ENCODE peak calls at places on chromosome 2, in ten cellular contexts. S, C, V, A, F, L, Q, J, N and H are unnamed samples. For H3K27me3, the result is how much of the 10 kb centered on the place peaks cover.

GRCh38 chr2:144454466-144455287 is 65.2 kb downstream of the ZEB2 start:
- DNase-seq in V (no peak), A (no peak), N (no peak), Q (peak), J (no peak), S (no peak), C (no peak), L (peak), F (no peak), H (no peak)

GRCh38 chr2:21787931-21788330 is 664.2 kb downstream of the TDRD15 start:
- DNase-seq in A (no peak), S (no peak), F (no peak), N (no peak), L (peak), V (no peak), C (no peak), J (no peak), Q (no peak), H (no peak)

GRCh38 chr2:121617042-121617599 is 32.1 kb downstream of the CLASP1 start:
- DNase-seq in L (peak), C (no peak), S (no peak), Q (no peak), F (no peak), J (no peak), V (no peak), N (no peak), A (no peak), H (no peak)

GRCh38 chr2:163733301-163733938 is 2.4 kb downstream of the FIGN start:
- DNase-seq in A (no peak), Q (no peak), L (peak), V (no peak), F (peak), N (no peak), S (peak), J (peak), C (no peak), H (no peak)

GRCh38 chr2:204255469-204255868 is 289.8 kb upstream of the PARD3B start:
- DNase-seq in S (no peak), L (no peak), N (no peak), V (no peak), C (no peak), F (no peak), Q (no peak), J (no peak), A (no peak), H (peak)

GRCh38 chr2:235666240-235666781 is 172.5 kb downstream of the AGAP1 start:
- DNase-seq in A (peak), N (no peak), C (no peak), Q (peak), J (peak), V (no peak), F (no peak), S (peak), L (peak), H (no peak)

GRCh38 chr2:127632592-127633489 is 13.1 kb upstream of the GPR17 start:
- DNase-seq in N (no peak), F (peak), C (no peak), S (no peak), L (no peak), V (no peak), A (no peak), Q (no peak), J (no peak), H (peak)

GRCh38 chr2:109609352-109610024 is 4.3 kb downstream of the SEPTIN10 start:
- DNase-seq in J (no peak), N (no peak), S (no peak), Q (peak), V (no peak), A (no peak), C (no peak), L (peak), F (no peak), H (no peak)

GRCh38 chr2:126359494-126359893 is 296.5 kb upstream of the GYPC start:
- DNase-seq in N (no peak), V (no peak), L (peak), F (no peak), S (no peak), Q (no peak), A (no peak), J (no peak), C (no peak), H (no peak)

GRCh38 chr2:122191331-122191730 is 435.9 kb downstream of the TSN start:
- DNase-seq in N (no peak), Q (no peak), F (no peak), V (no peak), S (no peak), L (no peak), A (no peak), J (no peak), C (peak), H (no peak)

GRCh38 chr2:148167241-148167766 is 146.4 kb downstream of the MBD5 start:
- DNase-seq in Q (no peak), C (no peak), L (no peak), A (no peak), S (no peak), F (no peak), N (no peak), V (no peak), J (no peak), H (no peak)

GRCh38 chr2:176575237-176575744 is 306.0 kb downstream of the MTX2 start:
- DNase-seq in C (no peak), N (no peak), A (no peak), Q (no peak), F (no peak), V (no peak), L (no peak), S (no peak), J (no peak), H (no peak)

GRCh38 chr2:144512421-144513272 is 7.3 kb downstream of the ZEB2 start:
- DNase-seq in Q (peak), L (no peak), N (no peak), A (no peak), S (no peak), J (no peak), F (no peak), V (no peak), C (no peak), H (no peak)

GRCh38 chr2:212914392-212914791 is 237.0 kb downstream of the IKZF2 start:
- DNase-seq in Q (no peak), F (no peak), J (no peak), S (no peak), N (no peak), C (no peak), V (no peak), A (no peak), L (peak), H (no peak)

GRCh38 chr2:139018252-139018651 is 238.1 kb upstream of the NXPH2 start:
- DNase-seq in C (no peak), A (no peak), J (no peak), F (no peak), S (no peak), Q (no peak), N (no peak), V (no peak), L (no peak), H (no peak)

GRCh38 chr2:106094101-106094860 is 99.8 kb downstream of the UXS1 start:
- DNase-seq in N (no peak), L (no peak), V (no peak), J (no peak), S (no peak), Q (no peak), C (no peak), A (no peak), F (no peak), H (no peak)

GRCh38 chr2:182593394-182593707 is 122.7 kb upstream of the DNAJC10 start:
- DNase-seq in A (no peak), L (peak), Q (peak), C (no peak), J (no peak), N (no peak), V (no peak), F (no peak), S (no peak), H (no peak)

GRCh38 chr2:9782197-9782719 is 61.0 kb upstream of the TAF1B start:
- DNase-seq in S (no peak), F (no peak), V (peak), N (peak), J (no peak), Q (no peak), C (no peak), A (no peak), L (no peak), H (no peak)

GRCh38 chr2:53519925-53520629 is 247.5 kb upstream of the CHAC2 start:
- DNase-seq in S (no peak), L (peak), J (no peak), V (no peak), A (no peak), N (no peak), C (no peak), Q (no peak), F (no peak), H (no peak)

GRCh38 chr2:124877065-124877671 is 852.1 kb downstream of the CNTNAP5 start:
- DNase-seq in Q (no peak), V (no peak), F (no peak), A (peak), L (peak), S (no peak), N (no peak), J (no peak), C (no peak), H (no peak)

GRCh38 chr2:58923869-58924268 is 682.7 kb upstream of the FANCL start:
- DNase-seq in V (no peak), Q (no peak), F (no peak), N (no peak), A (no peak), C (no peak), J (no peak), L (peak), S (no peak), H (no peak)

GRCh38 chr2:195406886-195407603 is 250.0 kb upstream of the SLC39A10 start:
- DNase-seq in F (no peak), J (no peak), C (peak), S (no peak), A (peak), Q (no peak), L (peak), N (no peak), V (no peak), H (no peak)

GRCh38 chr2:31217465-31218200 is at the start of gene CAPN14:
- DNase-seq in S (no peak), Q (no peak), J (no peak), F (no peak), C (no peak), N (no peak), V (no peak), A (no peak), L (no peak), H (no peak)

GRCh38 chr2:1477196-1478040 is 64.2 kb downstream of the TPO start:
- DNase-seq in N (no peak), S (no peak), J (no peak), Q (no peak), A (no peak), V (no peak), C (no peak), F (peak), L (no peak), H (no peak)

GRCh38 chr2:11142987-11143386 is 12.3 kb upstream of the SLC66A3 start:
- DNase-seq in S (no peak), L (no peak), J (no peak), F (no peak), V (no peak), Q (no peak), C (no peak), A (no peak), N (no peak), H (no peak)

GRCh38 chr2:47237375-47238357 is 82.6 kb upstream of the STPG4 start:
- DNase-seq in S (peak), A (peak), V (no peak), L (peak), N (no peak), J (peak), C (peak), F (no peak), Q (peak), H (no peak)

GRCh38 chr2:213162515-213163118 is 11.2 kb upstream of the IKZF2 start:
- DNase-seq in A (no peak), L (peak), Q (no peak), N (no peak), F (no peak), C (no peak), S (no peak), J (no peak), V (no peak), H (no peak)

GRCh38 chr2:68767031-68767961 is 32.7 kb downstream of the ARHGAP25 start:
- DNase-seq in J (no peak), L (no peak), V (peak), S (no peak), C (no peak), A (no peak), F (peak), Q (no peak), N (no peak), H (no peak)

GRCh38 chr2:95166065-95166763 is 605 bp downstream of the ZNF2 start:
- DNase-seq in N (no peak), J (no peak), F (no peak), Q (no peak), S (no peak), C (no peak), L (no peak), A (no peak), V (no peak), H (no peak)

GRCh38 chr2:130933501-130933900 is 96.8 kb downstream of the ARHGEF4 start:
- DNase-seq in Q (no peak), A (no peak), S (no peak), L (no peak), N (no peak), C (no peak), F (no peak), J (no peak), V (no peak), H (no peak)

GRCh38 chr2:151671198-151671597 is 63.1 kb downstream of the NEB start:
- DNase-seq in A (no peak), C (no peak), N (no peak), V (no peak), L (no peak), Q (no peak), J (no peak), F (no peak), S (no peak), H (no peak)

GRCh38 chr2:107303964-107304363 is 418.0 kb upstream of the ST6GAL2 start:
- DNase-seq in C (no peak), F (no peak), L (no peak), N (no peak), S (no peak), V (no peak), Q (no peak), J (no peak), A (no peak), H (no peak)

GRCh38 chr2:129565710-129566109 is 413.8 kb upstream of the RAB6C start:
- DNase-seq in Q (no peak), V (no peak), L (no peak), N (no peak), S (no peak), C (no peak), A (no peak), F (no peak), J (no peak), H (no peak)

GRCh38 chr2:157938556-157938955 is 62.4 kb upstream of the ACVR1 start:
- DNase-seq in V (no peak), C (no peak), A (no peak), L (no peak), Q (no peak), F (no peak), N (no peak), J (no peak), S (no peak), H (no peak)

GRCh38 chr2:186605041-186605440 is 15.2 kb downstream of the ITGAV start:
- DNase-seq in V (no peak), C (no peak), F (no peak), L (no peak), A (no peak), N (no peak), S (no peak), Q (peak), J (no peak), H (no peak)

GRCh38 chr2:161096336-161096735 is 63.9 kb upstream of the TANK start:
- DNase-seq in S (no peak), C (no peak), Q (peak), F (no peak), V (no peak), N (no peak), L (no peak), J (no peak), A (no peak), H (no peak)

DNA sequence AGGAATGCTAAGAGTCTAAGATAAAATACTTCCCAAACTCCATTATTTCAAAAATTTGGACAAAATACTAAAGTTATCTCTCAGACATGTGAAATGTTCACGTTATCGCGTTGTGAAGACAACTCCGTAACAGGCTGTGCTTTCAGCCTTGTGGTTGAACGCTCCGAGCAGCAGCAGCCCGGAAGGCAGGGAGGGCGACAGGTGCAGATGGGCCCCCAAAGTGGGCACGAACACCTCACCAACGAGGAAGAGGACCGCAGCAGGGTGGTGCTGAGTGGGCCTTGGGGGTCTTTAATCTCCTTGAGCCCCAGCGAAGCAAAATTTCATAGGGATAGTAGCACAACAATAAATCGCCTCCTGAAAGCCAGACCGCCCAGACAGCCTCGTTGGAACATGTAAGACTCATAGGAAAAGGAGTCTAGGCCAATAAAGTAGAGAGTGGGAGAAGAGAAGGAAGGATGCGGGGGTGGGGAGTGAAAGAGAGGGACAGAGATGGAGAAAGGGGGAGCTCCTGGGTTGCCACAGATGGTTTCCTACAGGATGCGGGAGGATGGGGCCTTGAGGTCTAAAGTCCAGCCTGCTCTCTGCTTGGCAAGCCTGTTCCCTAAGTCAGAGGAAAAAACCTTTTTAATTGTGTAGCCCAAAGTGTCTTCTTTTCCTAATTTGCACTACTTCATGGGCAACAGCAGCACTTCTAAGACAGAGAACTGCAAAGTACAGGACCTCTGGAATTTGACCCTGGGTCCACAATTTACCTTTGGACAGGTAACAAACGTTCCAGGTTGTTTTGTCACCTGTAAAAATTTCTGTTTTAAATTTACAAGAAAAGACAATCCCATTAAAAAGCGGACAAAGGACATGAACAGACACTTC is 1.3 kb upstream of the FAM110C start:
- DNase-seq in J (no peak), L (no peak), Q (no peak), A (no peak), S (peak), F (no peak), C (no peak), N (no peak), V (peak), H (no peak)
- H3K27me3 ChIP-seq in J (under half), L (under half), Q (under half), A (under half), S (under half), F (under half), C (under half), N (under half), V (under half), H (under half)

DNA sequence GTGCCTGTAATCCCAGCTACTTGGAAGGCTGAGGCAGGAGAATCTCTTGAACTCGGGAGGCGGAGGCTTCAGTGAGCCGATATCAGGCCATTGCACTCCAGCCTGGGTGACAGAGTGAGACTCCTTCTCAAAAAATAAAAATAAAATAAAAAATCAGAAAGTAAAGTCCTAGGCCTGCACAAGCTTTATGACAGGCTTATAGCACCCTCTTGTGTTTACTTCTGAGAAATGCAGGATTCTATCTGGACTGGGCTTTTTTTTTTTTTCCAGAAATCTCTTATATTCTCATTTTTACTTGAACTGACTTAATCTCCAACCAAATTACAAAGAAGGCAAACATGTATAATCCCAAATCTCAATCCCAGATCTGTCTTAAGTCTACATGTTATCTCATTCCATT is 26.1 kb upstream of the REG3G start:
- DNase-seq in L (no peak), N (no peak), S (no peak), A (no peak), C (no peak), F (no peak), V (no peak), Q (peak), J (no peak), H (no peak)
- TF ChIP-seq CTCF in L (peak), N (no peak), S (no peak), A (peak), C (peak), F (no peak), V (peak), Q (peak), J (peak), H (no peak)

DNA sequence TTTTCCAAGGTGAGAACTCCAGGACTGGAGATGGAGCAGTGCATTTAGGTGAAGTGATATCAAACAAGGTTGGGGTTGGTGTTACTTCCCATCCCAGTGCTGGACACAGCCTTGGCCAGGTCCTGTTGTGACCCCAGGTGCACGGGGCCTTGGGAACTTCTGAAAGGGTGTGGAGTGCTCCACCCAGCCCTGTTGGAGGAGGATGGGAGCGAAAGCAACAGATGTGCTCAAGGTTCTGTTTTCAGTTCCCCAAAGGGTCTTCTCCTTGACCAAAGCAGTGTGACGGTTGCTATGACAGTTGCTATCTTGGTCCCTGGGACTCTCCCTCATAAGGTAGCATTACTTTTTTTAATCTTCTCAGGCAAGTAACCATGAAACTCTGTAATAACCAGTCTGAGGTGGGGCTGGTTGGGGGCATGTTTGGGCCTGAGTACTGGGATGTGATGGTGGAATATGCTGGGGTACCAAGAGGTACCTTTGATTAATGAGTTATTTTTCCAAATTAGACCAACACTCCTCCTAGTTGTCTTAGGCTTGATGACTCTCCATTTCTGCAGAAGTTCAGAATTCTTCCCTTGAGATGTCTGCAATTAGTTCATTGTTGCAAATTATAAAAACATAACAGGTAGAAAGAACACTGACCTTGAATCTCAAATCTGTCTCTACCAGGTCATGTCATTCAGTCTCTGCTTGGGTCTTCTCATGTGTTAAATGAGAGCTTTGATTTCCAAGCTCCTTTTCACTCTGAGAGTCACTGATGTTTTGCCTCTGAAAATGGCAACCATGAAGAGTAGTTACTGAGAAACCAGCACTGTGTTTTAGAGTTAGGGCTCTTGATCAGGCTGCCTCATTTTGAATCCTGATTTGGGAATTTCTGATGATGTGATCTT is 154.5 kb downstream of the RPIA start:
- DNase-seq in N (no peak), C (no peak), J (no peak), V (peak), L (no peak), Q (no peak), S (no peak), F (peak), A (no peak), H (no peak)
- TF ChIP-seq POLR2A in N (no peak), C (no peak), J (no peak), V (no peak), L (no peak), Q (no peak), S (no peak), F (no peak), A (no peak), H (no peak)

GRCh38 chr2:27118525-27119329 is at the start of gene CGREF1:
- DNase-seq in S (no peak), N (no peak), C (no peak), L (no peak), Q (peak), V (peak), A (no peak), J (no peak), F (peak), H (peak)
- H3K27me3 ChIP-seq in S (under half), N (under half), C (under half), L (half or more), Q (under half), V (under half), A (under half), J (under half), F (under half), H (under half)

DNA sequence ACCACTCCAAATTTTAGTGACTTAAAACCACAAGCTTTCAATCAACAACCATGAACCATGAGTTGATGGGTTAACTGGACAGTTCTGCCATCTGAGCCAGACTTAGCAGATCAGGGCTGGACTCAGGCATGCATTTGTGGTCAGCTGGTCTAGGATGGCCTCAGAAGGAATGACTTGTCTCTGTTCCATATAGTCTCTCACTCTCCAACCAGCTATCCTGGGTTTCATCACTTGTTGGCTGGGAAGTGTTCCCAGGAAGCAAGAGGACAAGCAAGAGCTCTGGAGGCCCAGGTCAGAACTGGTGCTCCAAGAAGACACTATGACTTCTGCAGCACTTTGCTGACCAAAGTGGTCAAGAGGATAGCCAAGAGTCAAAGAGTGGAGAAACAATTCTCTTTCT is 17.5 kb upstream of the MAP3K20 start:
- DNase-seq in F (no peak), V (no peak), Q (no peak), J (no peak), A (no peak), C (no peak), N (no peak), S (no peak), L (no peak), H (no peak)
- TF ChIP-seq CTCF in F (no peak), V (no peak), Q (no peak), J (no peak), A (no peak), C (no peak), N (no peak), S (no peak), L (no peak), H (no peak)